ENCODE peak calls at places on chromosomes 11 and 22, in six cellular contexts. One of them, this sample, is unnamed.

GRCh38 chr11:115360186-115360824 is 143.9 kb downstream of the CADM1 start:
- DNase-seq in lower leg skin: no peak
- DNase-seq in amniotic stem cell: no peak
- DNase-seq in dorsolateral prefrontal cortex: no peak
- DNase-seq in stimulated activated CD8-positive, alpha-beta memory T cell treated with anti-CD3 and anti-CD28 coated beads, Interleukin-15, amount 100 ng/mL, for 24 hours: no peak
- DNase-seq in activated T-cell treated with anti-CD3 and anti-CD28 coated beads, Interleukin-2, amount 50 U/mL, for 72 hours: no peak
- DNase-seq in this sample: no peak

GRCh38 chr11:133985981-133986380 is 29.2 kb upstream of the IGSF9B start:
- DNase-seq in lower leg skin: no peak
- DNase-seq in amniotic stem cell: no peak
- DNase-seq in dorsolateral prefrontal cortex: no peak
- DNase-seq in stimulated activated CD8-positive, alpha-beta memory T cell treated with anti-CD3 and anti-CD28 coated beads, Interleukin-15, amount 100 ng/mL, for 24 hours: no peak
- DNase-seq in activated T-cell treated with anti-CD3 and anti-CD28 coated beads, Interleukin-2, amount 50 U/mL, for 72 hours: no peak
- DNase-seq in this sample: no peak

GRCh38 chr11:112162761-112163669 is 879 bp downstream of the IL18 start:
- DNase-seq in lower leg skin: no peak
- DNase-seq in amniotic stem cell: no peak
- DNase-seq in dorsolateral prefrontal cortex: no peak
- DNase-seq in stimulated activated CD8-positive, alpha-beta memory T cell treated with anti-CD3 and anti-CD28 coated beads, Interleukin-15, amount 100 ng/mL, for 24 hours: no peak
- DNase-seq in activated T-cell treated with anti-CD3 and anti-CD28 coated beads, Interleukin-2, amount 50 U/mL, for 72 hours: no peak
- DNase-seq in this sample: no peak

GRCh38 chr11:101453682-101454081 is 130.1 kb downstream of the TRPC6 start:
- DNase-seq in lower leg skin: no peak
- DNase-seq in amniotic stem cell: no peak
- DNase-seq in dorsolateral prefrontal cortex: no peak
- DNase-seq in stimulated activated CD8-positive, alpha-beta memory T cell treated with anti-CD3 and anti-CD28 coated beads, Interleukin-15, amount 100 ng/mL, for 24 hours: no peak
- DNase-seq in activated T-cell treated with anti-CD3 and anti-CD28 coated beads, Interleukin-2, amount 50 U/mL, for 72 hours: no peak
- DNase-seq in this sample: no peak

GRCh38 chr11:87425943-87426342 is 388.2 kb downstream of the TMEM135 start:
- DNase-seq in lower leg skin: no peak
- DNase-seq in amniotic stem cell: peak; percentile 31
- DNase-seq in dorsolateral prefrontal cortex: no peak
- DNase-seq in stimulated activated CD8-positive, alpha-beta memory T cell treated with anti-CD3 and anti-CD28 coated beads, Interleukin-15, amount 100 ng/mL, for 24 hours: no peak
- DNase-seq in activated T-cell treated with anti-CD3 and anti-CD28 coated beads, Interleukin-2, amount 50 U/mL, for 72 hours: no peak
- DNase-seq in this sample: no peak

GRCh38 chr11:128157423-128158298 is 429.7 kb downstream of the ETS1 start:
- DNase-seq in lower leg skin: no peak
- DNase-seq in amniotic stem cell: peak; percentile 57
- DNase-seq in dorsolateral prefrontal cortex: no peak
- DNase-seq in stimulated activated CD8-positive, alpha-beta memory T cell treated with anti-CD3 and anti-CD28 coated beads, Interleukin-15, amount 100 ng/mL, for 24 hours: no peak
- DNase-seq in activated T-cell treated with anti-CD3 and anti-CD28 coated beads, Interleukin-2, amount 50 U/mL, for 72 hours: peak; percentile 74
- DNase-seq in this sample: no peak

GRCh38 chr11:69546735-69547370 is 65.4 kb downstream of the LINC01488 start:
- DNase-seq in lower leg skin: no peak
- DNase-seq in amniotic stem cell: no peak
- DNase-seq in dorsolateral prefrontal cortex: no peak
- DNase-seq in stimulated activated CD8-positive, alpha-beta memory T cell treated with anti-CD3 and anti-CD28 coated beads, Interleukin-15, amount 100 ng/mL, for 24 hours: no peak
- DNase-seq in activated T-cell treated with anti-CD3 and anti-CD28 coated beads, Interleukin-2, amount 50 U/mL, for 72 hours: peak; percentile 63
- DNase-seq in this sample: no peak

GRCh38 chr11:65432133-65432650 is 9.6 kb downstream of the NEAT1 start:
- DNase-seq in lower leg skin: no peak
- DNase-seq in amniotic stem cell: no peak
- DNase-seq in dorsolateral prefrontal cortex: no peak
- DNase-seq in stimulated activated CD8-positive, alpha-beta memory T cell treated with anti-CD3 and anti-CD28 coated beads, Interleukin-15, amount 100 ng/mL, for 24 hours: no peak
- DNase-seq in activated T-cell treated with anti-CD3 and anti-CD28 coated beads, Interleukin-2, amount 50 U/mL, for 72 hours: no peak
- DNase-seq in this sample: no peak

GRCh38 chr11:62846177-62846576 is 6.8 kb upstream of the WDR74 start:
- DNase-seq in lower leg skin: no peak
- DNase-seq in amniotic stem cell: no peak
- DNase-seq in dorsolateral prefrontal cortex: no peak
- DNase-seq in stimulated activated CD8-positive, alpha-beta memory T cell treated with anti-CD3 and anti-CD28 coated beads, Interleukin-15, amount 100 ng/mL, for 24 hours: no peak
- DNase-seq in activated T-cell treated with anti-CD3 and anti-CD28 coated beads, Interleukin-2, amount 50 U/mL, for 72 hours: no peak
- DNase-seq in this sample: no peak

GRCh38 chr11:74744277-74744676 is 4.4 kb upstream of the RNF169 start:
- DNase-seq in lower leg skin: peak; percentile 53
- DNase-seq in amniotic stem cell: no peak
- DNase-seq in dorsolateral prefrontal cortex: no peak
- DNase-seq in stimulated activated CD8-positive, alpha-beta memory T cell treated with anti-CD3 and anti-CD28 coated beads, Interleukin-15, amount 100 ng/mL, for 24 hours: no peak
- DNase-seq in activated T-cell treated with anti-CD3 and anti-CD28 coated beads, Interleukin-2, amount 50 U/mL, for 72 hours: no peak
- DNase-seq in this sample: no peak

GRCh38 chr11:17432041-17432440 is 43.6 kb upstream of the KCNJ11 start:
- DNase-seq in lower leg skin: no peak
- DNase-seq in amniotic stem cell: no peak
- DNase-seq in dorsolateral prefrontal cortex: peak; percentile 66
- DNase-seq in stimulated activated CD8-positive, alpha-beta memory T cell treated with anti-CD3 and anti-CD28 coated beads, Interleukin-15, amount 100 ng/mL, for 24 hours: no peak
- DNase-seq in activated T-cell treated with anti-CD3 and anti-CD28 coated beads, Interleukin-2, amount 50 U/mL, for 72 hours: no peak
- DNase-seq in this sample: no peak

GRCh38 chr11:27693398-27693797 is 6.9 kb downstream of the BDNF start:
- DNase-seq in lower leg skin: no peak
- DNase-seq in amniotic stem cell: no peak
- DNase-seq in dorsolateral prefrontal cortex: no peak
- DNase-seq in stimulated activated CD8-positive, alpha-beta memory T cell treated with anti-CD3 and anti-CD28 coated beads, Interleukin-15, amount 100 ng/mL, for 24 hours: no peak
- DNase-seq in activated T-cell treated with anti-CD3 and anti-CD28 coated beads, Interleukin-2, amount 50 U/mL, for 72 hours: no peak
- DNase-seq in this sample: no peak

GRCh38 chr22:23862103-23862502 is 4.4 kb downstream of the SLC2A11 start:
- DNase-seq in lower leg skin: no peak
- DNase-seq in amniotic stem cell: peak; percentile 9
- DNase-seq in dorsolateral prefrontal cortex: no peak
- DNase-seq in stimulated activated CD8-positive, alpha-beta memory T cell treated with anti-CD3 and anti-CD28 coated beads, Interleukin-15, amount 100 ng/mL, for 24 hours: no peak
- DNase-seq in activated T-cell treated with anti-CD3 and anti-CD28 coated beads, Interleukin-2, amount 50 U/mL, for 72 hours: peak; percentile 58
- DNase-seq in this sample: no peak

GRCh38 chr11:83611616-83612015 is 325.4 kb upstream of the CCDC90B start:
- DNase-seq in lower leg skin: no peak
- DNase-seq in amniotic stem cell: no peak
- DNase-seq in dorsolateral prefrontal cortex: no peak
- DNase-seq in stimulated activated CD8-positive, alpha-beta memory T cell treated with anti-CD3 and anti-CD28 coated beads, Interleukin-15, amount 100 ng/mL, for 24 hours: no peak
- DNase-seq in activated T-cell treated with anti-CD3 and anti-CD28 coated beads, Interleukin-2, amount 50 U/mL, for 72 hours: no peak
- DNase-seq in this sample: no peak

GRCh38 chr22:27512283-27512761 is 289.2 kb downstream of the MN1 start:
- DNase-seq in lower leg skin: peak; percentile 88
- DNase-seq in amniotic stem cell: peak; percentile 88
- DNase-seq in dorsolateral prefrontal cortex: no peak
- DNase-seq in stimulated activated CD8-positive, alpha-beta memory T cell treated with anti-CD3 and anti-CD28 coated beads, Interleukin-15, amount 100 ng/mL, for 24 hours: no peak
- DNase-seq in activated T-cell treated with anti-CD3 and anti-CD28 coated beads, Interleukin-2, amount 50 U/mL, for 72 hours: no peak
- DNase-seq in this sample: peak; percentile 92

GRCh38 chr11:28146123-28146751 is 38.0 kb downstream of the METTL15 start:
- DNase-seq in lower leg skin: no peak
- DNase-seq in amniotic stem cell: peak; percentile 57
- DNase-seq in dorsolateral prefrontal cortex: no peak
- DNase-seq in stimulated activated CD8-positive, alpha-beta memory T cell treated with anti-CD3 and anti-CD28 coated beads, Interleukin-15, amount 100 ng/mL, for 24 hours: no peak
- DNase-seq in activated T-cell treated with anti-CD3 and anti-CD28 coated beads, Interleukin-2, amount 50 U/mL, for 72 hours: no peak
- DNase-seq in this sample: no peak

GRCh38 chr11:115334932-115335788 is 169.1 kb downstream of the CADM1 start:
- DNase-seq in lower leg skin: no peak
- DNase-seq in amniotic stem cell: no peak
- DNase-seq in dorsolateral prefrontal cortex: no peak
- DNase-seq in stimulated activated CD8-positive, alpha-beta memory T cell treated with anti-CD3 and anti-CD28 coated beads, Interleukin-15, amount 100 ng/mL, for 24 hours: no peak
- DNase-seq in activated T-cell treated with anti-CD3 and anti-CD28 coated beads, Interleukin-2, amount 50 U/mL, for 72 hours: no peak
- DNase-seq in this sample: no peak

GRCh38 chr11:47410404-47411264 is 2.2 kb downstream of the SLC39A13 start:
- DNase-seq in lower leg skin: no peak
- DNase-seq in amniotic stem cell: no peak
- DNase-seq in dorsolateral prefrontal cortex: no peak
- DNase-seq in stimulated activated CD8-positive, alpha-beta memory T cell treated with anti-CD3 and anti-CD28 coated beads, Interleukin-15, amount 100 ng/mL, for 24 hours: no peak
- DNase-seq in activated T-cell treated with anti-CD3 and anti-CD28 coated beads, Interleukin-2, amount 50 U/mL, for 72 hours: no peak
- DNase-seq in this sample: no peak

GRCh38 chr11:111265421-111265820 is 19.9 kb downstream of the POU2AF2 start:
- DNase-seq in lower leg skin: no peak
- DNase-seq in amniotic stem cell: no peak
- DNase-seq in dorsolateral prefrontal cortex: no peak
- DNase-seq in stimulated activated CD8-positive, alpha-beta memory T cell treated with anti-CD3 and anti-CD28 coated beads, Interleukin-15, amount 100 ng/mL, for 24 hours: no peak
- DNase-seq in activated T-cell treated with anti-CD3 and anti-CD28 coated beads, Interleukin-2, amount 50 U/mL, for 72 hours: no peak
- DNase-seq in this sample: no peak

GRCh38 chr11:61739413-61739812 is 13.0 kb upstream of the MYRF start:
- DNase-seq in lower leg skin: no peak
- DNase-seq in amniotic stem cell: no peak
- DNase-seq in dorsolateral prefrontal cortex: no peak
- DNase-seq in stimulated activated CD8-positive, alpha-beta memory T cell treated with anti-CD3 and anti-CD28 coated beads, Interleukin-15, amount 100 ng/mL, for 24 hours: no peak
- DNase-seq in activated T-cell treated with anti-CD3 and anti-CD28 coated beads, Interleukin-2, amount 50 U/mL, for 72 hours: no peak
- DNase-seq in this sample: no peak

GRCh38 chr11:120057595-120058581 is 80.0 kb downstream of the TRIM29 start:
- DNase-seq in lower leg skin: peak; percentile 83
- DNase-seq in amniotic stem cell: no peak
- DNase-seq in dorsolateral prefrontal cortex: no peak
- DNase-seq in stimulated activated CD8-positive, alpha-beta memory T cell treated with anti-CD3 and anti-CD28 coated beads, Interleukin-15, amount 100 ng/mL, for 24 hours: no peak
- DNase-seq in activated T-cell treated with anti-CD3 and anti-CD28 coated beads, Interleukin-2, amount 50 U/mL, for 72 hours: no peak
- DNase-seq in this sample: peak; percentile 47

GRCh38 chr22:42214625-42215415 is 55.6 kb downstream of the TCF20 start:
- DNase-seq in lower leg skin: no peak
- DNase-seq in amniotic stem cell: no peak
- DNase-seq in dorsolateral prefrontal cortex: peak; percentile 89
- DNase-seq in stimulated activated CD8-positive, alpha-beta memory T cell treated with anti-CD3 and anti-CD28 coated beads, Interleukin-15, amount 100 ng/mL, for 24 hours: no peak
- DNase-seq in activated T-cell treated with anti-CD3 and anti-CD28 coated beads, Interleukin-2, amount 50 U/mL, for 72 hours: no peak
- DNase-seq in this sample: no peak

GRCh38 chr22:44193537-44193896 is 12.8 kb downstream of the PARVG start:
- DNase-seq in lower leg skin: peak; percentile 10
- DNase-seq in amniotic stem cell: no peak
- DNase-seq in dorsolateral prefrontal cortex: no peak
- DNase-seq in stimulated activated CD8-positive, alpha-beta memory T cell treated with anti-CD3 and anti-CD28 coated beads, Interleukin-15, amount 100 ng/mL, for 24 hours: no peak
- DNase-seq in activated T-cell treated with anti-CD3 and anti-CD28 coated beads, Interleukin-2, amount 50 U/mL, for 72 hours: peak; percentile 44
- DNase-seq in this sample: no peak

GRCh38 chr11:28011813-28012212 is 96.1 kb downstream of the KIF18A start:
- DNase-seq in lower leg skin: no peak
- DNase-seq in amniotic stem cell: no peak
- DNase-seq in dorsolateral prefrontal cortex: no peak
- DNase-seq in stimulated activated CD8-positive, alpha-beta memory T cell treated with anti-CD3 and anti-CD28 coated beads, Interleukin-15, amount 100 ng/mL, for 24 hours: no peak
- DNase-seq in activated T-cell treated with anti-CD3 and anti-CD28 coated beads, Interleukin-2, amount 50 U/mL, for 72 hours: no peak
- DNase-seq in this sample: no peak

GRCh38 chr11:68990995-68991780 is 10.4 kb upstream of the MRGPRD start:
- DNase-seq in lower leg skin: peak; percentile 68
- DNase-seq in amniotic stem cell: no peak
- DNase-seq in dorsolateral prefrontal cortex: peak; percentile 29
- DNase-seq in stimulated activated CD8-positive, alpha-beta memory T cell treated with anti-CD3 and anti-CD28 coated beads, Interleukin-15, amount 100 ng/mL, for 24 hours: no peak
- DNase-seq in activated T-cell treated with anti-CD3 and anti-CD28 coated beads, Interleukin-2, amount 50 U/mL, for 72 hours: no peak
- DNase-seq in this sample: no peak

GRCh38 chr11:46066335-46066734 is 54.9 kb downstream of the PHF21A start:
- DNase-seq in lower leg skin: no peak
- DNase-seq in amniotic stem cell: no peak
- DNase-seq in dorsolateral prefrontal cortex: no peak
- DNase-seq in stimulated activated CD8-positive, alpha-beta memory T cell treated with anti-CD3 and anti-CD28 coated beads, Interleukin-15, amount 100 ng/mL, for 24 hours: no peak
- DNase-seq in activated T-cell treated with anti-CD3 and anti-CD28 coated beads, Interleukin-2, amount 50 U/mL, for 72 hours: no peak
- DNase-seq in this sample: no peak

GRCh38 chr11:78825531-78825930 is 250.9 kb upstream of the NARS2 start:
- DNase-seq in lower leg skin: peak; percentile 40
- DNase-seq in amniotic stem cell: no peak
- DNase-seq in dorsolateral prefrontal cortex: no peak
- DNase-seq in stimulated activated CD8-positive, alpha-beta memory T cell treated with anti-CD3 and anti-CD28 coated beads, Interleukin-15, amount 100 ng/mL, for 24 hours: no peak
- DNase-seq in activated T-cell treated with anti-CD3 and anti-CD28 coated beads, Interleukin-2, amount 50 U/mL, for 72 hours: no peak
- DNase-seq in this sample: no peak

GRCh38 chr11:70111269-70112016 is 33.3 kb downstream of the ANO1 start:
- DNase-seq in lower leg skin: peak; percentile 91
- DNase-seq in amniotic stem cell: peak; percentile 7
- DNase-seq in dorsolateral prefrontal cortex: no peak
- DNase-seq in stimulated activated CD8-positive, alpha-beta memory T cell treated with anti-CD3 and anti-CD28 coated beads, Interleukin-15, amount 100 ng/mL, for 24 hours: no peak
- DNase-seq in activated T-cell treated with anti-CD3 and anti-CD28 coated beads, Interleukin-2, amount 50 U/mL, for 72 hours: no peak
- DNase-seq in this sample: peak; percentile 65

GRCh38 chr22:45865561-45866397 is 111.2 kb downstream of the WNT7B start:
- DNase-seq in lower leg skin: no peak
- DNase-seq in amniotic stem cell: no peak
- DNase-seq in dorsolateral prefrontal cortex: no peak
- DNase-seq in stimulated activated CD8-positive, alpha-beta memory T cell treated with anti-CD3 and anti-CD28 coated beads, Interleukin-15, amount 100 ng/mL, for 24 hours: no peak
- DNase-seq in activated T-cell treated with anti-CD3 and anti-CD28 coated beads, Interleukin-2, amount 50 U/mL, for 72 hours: no peak
- DNase-seq in this sample: peak; percentile 9

GRCh38 chr11:11253995-11254394 is 99.1 kb downstream of the CSNK2A3 start:
- DNase-seq in lower leg skin: no peak
- DNase-seq in amniotic stem cell: no peak
- DNase-seq in dorsolateral prefrontal cortex: no peak
- DNase-seq in stimulated activated CD8-positive, alpha-beta memory T cell treated with anti-CD3 and anti-CD28 coated beads, Interleukin-15, amount 100 ng/mL, for 24 hours: no peak
- DNase-seq in activated T-cell treated with anti-CD3 and anti-CD28 coated beads, Interleukin-2, amount 50 U/mL, for 72 hours: no peak
- DNase-seq in this sample: no peak

GRCh38 chr22:39298194-39298987 is 21.0 kb downstream of the RPL3 start:
- DNase-seq in lower leg skin: no peak
- DNase-seq in amniotic stem cell: no peak
- DNase-seq in dorsolateral prefrontal cortex: no peak
- DNase-seq in stimulated activated CD8-positive, alpha-beta memory T cell treated with anti-CD3 and anti-CD28 coated beads, Interleukin-15, amount 100 ng/mL, for 24 hours: no peak
- DNase-seq in activated T-cell treated with anti-CD3 and anti-CD28 coated beads, Interleukin-2, amount 50 U/mL, for 72 hours: no peak
- DNase-seq in this sample: no peak

GRCh38 chr11:70046089-70046488 is 32.0 kb upstream of the ANO1 start:
- DNase-seq in lower leg skin: peak; percentile 20
- DNase-seq in amniotic stem cell: no peak
- DNase-seq in dorsolateral prefrontal cortex: no peak
- DNase-seq in stimulated activated CD8-positive, alpha-beta memory T cell treated with anti-CD3 and anti-CD28 coated beads, Interleukin-15, amount 100 ng/mL, for 24 hours: no peak
- DNase-seq in activated T-cell treated with anti-CD3 and anti-CD28 coated beads, Interleukin-2, amount 50 U/mL, for 72 hours: no peak
- DNase-seq in this sample: no peak

GRCh38 chr11:121741954-121742361 is 289.2 kb upstream of the SORL1-AS1 start:
- DNase-seq in lower leg skin: peak; percentile 89
- DNase-seq in amniotic stem cell: no peak
- DNase-seq in dorsolateral prefrontal cortex: peak; percentile 69
- DNase-seq in stimulated activated CD8-positive, alpha-beta memory T cell treated with anti-CD3 and anti-CD28 coated beads, Interleukin-15, amount 100 ng/mL, for 24 hours: no peak
- DNase-seq in activated T-cell treated with anti-CD3 and anti-CD28 coated beads, Interleukin-2, amount 50 U/mL, for 72 hours: no peak
- DNase-seq in this sample: peak; percentile 91

GRCh38 chr11:61735391-61735790 is 17.0 kb upstream of the MYRF start:
- DNase-seq in lower leg skin: no peak
- DNase-seq in amniotic stem cell: no peak
- DNase-seq in dorsolateral prefrontal cortex: no peak
- DNase-seq in stimulated activated CD8-positive, alpha-beta memory T cell treated with anti-CD3 and anti-CD28 coated beads, Interleukin-15, amount 100 ng/mL, for 24 hours: no peak
- DNase-seq in activated T-cell treated with anti-CD3 and anti-CD28 coated beads, Interleukin-2, amount 50 U/mL, for 72 hours: no peak
- DNase-seq in this sample: no peak

GRCh38 chr22:22165936-22166710 is 78.5 kb upstream of the VPREB1 start:
- DNase-seq in lower leg skin: no peak
- DNase-seq in amniotic stem cell: no peak
- DNase-seq in dorsolateral prefrontal cortex: no peak
- DNase-seq in stimulated activated CD8-positive, alpha-beta memory T cell treated with anti-CD3 and anti-CD28 coated beads, Interleukin-15, amount 100 ng/mL, for 24 hours: no peak
- DNase-seq in activated T-cell treated with anti-CD3 and anti-CD28 coated beads, Interleukin-2, amount 50 U/mL, for 72 hours: no peak
- DNase-seq in this sample: no peak

GRCh38 chr11:33775832-33776231 is 1.5 kb upstream of the FBXO3 start:
- DNase-seq in lower leg skin: no peak
- DNase-seq in amniotic stem cell: no peak
- DNase-seq in dorsolateral prefrontal cortex: no peak
- DNase-seq in stimulated activated CD8-positive, alpha-beta memory T cell treated with anti-CD3 and anti-CD28 coated beads, Interleukin-15, amount 100 ng/mL, for 24 hours: no peak
- DNase-seq in activated T-cell treated with anti-CD3 and anti-CD28 coated beads, Interleukin-2, amount 50 U/mL, for 72 hours: no peak
- DNase-seq in this sample: no peak

GRCh38 chr11:88398372-88399140 is 61.0 kb upstream of the CTSC start:
- DNase-seq in lower leg skin: no peak
- DNase-seq in amniotic stem cell: no peak
- DNase-seq in dorsolateral prefrontal cortex: no peak
- DNase-seq in stimulated activated CD8-positive, alpha-beta memory T cell treated with anti-CD3 and anti-CD28 coated beads, Interleukin-15, amount 100 ng/mL, for 24 hours: no peak
- DNase-seq in activated T-cell treated with anti-CD3 and anti-CD28 coated beads, Interleukin-2, amount 50 U/mL, for 72 hours: no peak
- DNase-seq in this sample: no peak

GRCh38 chr11:130819561-130819960 is 96.7 kb downstream of the SNX19 start:
- DNase-seq in lower leg skin: no peak
- DNase-seq in amniotic stem cell: no peak
- DNase-seq in dorsolateral prefrontal cortex: no peak
- DNase-seq in stimulated activated CD8-positive, alpha-beta memory T cell treated with anti-CD3 and anti-CD28 coated beads, Interleukin-15, amount 100 ng/mL, for 24 hours: no peak
- DNase-seq in activated T-cell treated with anti-CD3 and anti-CD28 coated beads, Interleukin-2, amount 50 U/mL, for 72 hours: no peak
- DNase-seq in this sample: no peak

This sample was measured in right atrium auricular region.